ENCODE peak calls at places on chromosomes 6 and 20, in four cellular contexts. I is HFFc6, U is heart right ventricle, E is ACHN. R is an unnamed sample.

GRCh38 chr6:116409756-116410155 is 39.0 kb downstream of the DSE start:
- DNase-seq in E (no peak), I (no peak), U (no peak), R (no peak)

GRCh38 chr6:159117031-159117430 is 52.2 kb upstream of the FNDC1 start:
- DNase-seq in U (no peak), E (no peak), I (peak), R (no peak)

GRCh38 chr6:13404115-13404891 is 76.0 kb upstream of the TBC1D7 start:
- DNase-seq in I (peak), U (peak), E (no peak), R (no peak)

GRCh38 chr20:48619126-48620101 is 208.4 kb downstream of the PREX1 start:
- DNase-seq in U (peak), I (no peak), E (no peak), R (no peak)

GRCh38 chr20:2304180-2304579 is 8.4 kb downstream of the TGM3 start:
- DNase-seq in I (no peak), E (no peak), U (no peak), R (no peak)

GRCh38 chr6:151180321-151180720 is 59.4 kb upstream of the AKAP12 start:
- DNase-seq in U (no peak), I (no peak), E (no peak), R (no peak)

GRCh38 chr6:89239338-89239737 is 22.2 kb upstream of the GABRR1 start:
- DNase-seq in I (no peak), U (no peak), E (peak), R (no peak)

GRCh38 chr6:14792118-14792955 is 453.5 kb upstream of the JARID2 start:
- DNase-seq in I (no peak), E (no peak), U (no peak), R (no peak)

GRCh38 chr20:48986899-48987298 is 59.2 kb upstream of the CSE1L start:
- DNase-seq in U (no peak), I (no peak), E (peak), R (no peak)

GRCh38 chr6:54419885-54420284 is 111.6 kb downstream of the TINAG start:
- DNase-seq in U (no peak), E (peak), I (peak), R (no peak)